ENCODE peak calls at places on chromosomes 13 and 19, in six cellular contexts. R, G, B, D, H and J are unnamed samples.

GRCh38 chr19:47227347-47228167 is 3.4 kb downstream of the BBC3 start:
- DNase-seq in B (peak), D (peak), H (peak), G (peak), R (peak), J (peak)

GRCh38 chr19:7534531-7534980 is 961 bp upstream of the PNPLA6 start:
- DNase-seq in D (peak), H (peak), G (peak), R (peak), B (peak), J (peak)

GRCh38 chr13:95235199-95235726 is 66.0 kb downstream of the ABCC4 start:
- DNase-seq in D (peak), R (no peak), H (no peak), B (no peak), G (no peak), J (no peak)

GRCh38 chr13:52739468-52740071 is at the start of gene CNMD:
- DNase-seq in B (no peak), D (no peak), G (peak), H (peak), R (no peak), J (no peak)

GRCh38 chr13:24085662-24086061 is 74.9 kb upstream of the SPATA13 start:
- DNase-seq in G (no peak), R (no peak), D (no peak), H (no peak), B (no peak), J (no peak)

GRCh38 chr13:80030491-80030890 is 310.4 kb downstream of the SPRY2 start:
- DNase-seq in B (no peak), D (peak), H (no peak), G (no peak), R (no peak), J (no peak)

GRCh38 chr19:38734426-38735256 is 9.6 kb downstream of the CAPN12 start:
- DNase-seq in D (peak), B (no peak), H (peak), R (no peak), G (no peak), J (peak)

GRCh38 chr13:38483623-38484022 is 134.0 kb downstream of the UFM1 start:
- DNase-seq in B (no peak), H (no peak), G (no peak), R (no peak), D (no peak), J (no peak)

GRCh38 chr19:47471733-47472457 is at the start of gene SLC8A2:
- DNase-seq in H (peak), B (peak), R (peak), D (peak), G (peak), J (peak)

GRCh38 chr13:91406619-91407018 is 8.2 kb downstream of the GPC5 start:
- DNase-seq in B (peak), G (peak), D (peak), R (peak), H (peak), J (peak)

GRCh38 chr19:46984077-46985010 is 35.3 kb upstream of the NPAS1 start:
- DNase-seq in R (peak), G (no peak), D (peak), B (no peak), H (no peak), J (peak)

GRCh38 chr19:41995959-41996797 is 2.1 kb upstream of the ATP1A3 start:
- DNase-seq in H (peak), D (no peak), G (peak), B (peak), R (no peak), J (no peak)

GRCh38 chr13:44273991-44274810 is 99.4 kb upstream of the SERP2 start:
- DNase-seq in R (peak), H (no peak), B (no peak), D (peak), G (no peak), J (no peak)

GRCh38 chr13:112984954-112985802 is 16.2 kb downstream of the MCF2L start:
- DNase-seq in R (no peak), H (no peak), G (no peak), B (no peak), D (no peak), J (peak)

GRCh38 chr13:111484129-111484925 is 163.9 kb downstream of the TEX29 start:
- DNase-seq in G (no peak), H (no peak), D (no peak), R (no peak), B (no peak), J (no peak)

GRCh38 chr19:32866061-32866460 is 3.5 kb downstream of the SLC7A9 start:
- DNase-seq in H (no peak), G (no peak), R (no peak), D (no peak), B (no peak), J (no peak)

GRCh38 chr13:111093634-111094033 is 21.5 kb upstream of the ARHGEF7 start:
- DNase-seq in G (no peak), B (no peak), R (no peak), H (no peak), D (no peak), J (no peak)

GRCh38 chr19:17841810-17842662 is 5.7 kb downstream of the JAK3 start:
- DNase-seq in G (peak), B (peak), D (peak), R (peak), H (peak), J (peak)

GRCh38 chr19:18029617-18030338 is 21.8 kb downstream of the ARRDC2 start:
- DNase-seq in D (peak), B (no peak), G (no peak), H (no peak), R (peak), J (no peak)

GRCh38 chr19:57118848-57119247 is 937 bp upstream of the USP29 start:
- DNase-seq in G (no peak), D (no peak), R (no peak), H (no peak), B (no peak), J (no peak)

GRCh38 chr13:30128095-30128494 is 179.3 kb downstream of the KATNAL1 start:
- DNase-seq in R (no peak), G (no peak), B (no peak), H (no peak), D (no peak), J (no peak)

GRCh38 chr13:40440990-40441820 is 225.2 kb downstream of the FOXO1 start:
- DNase-seq in H (no peak), D (no peak), B (no peak), R (no peak), G (no peak), J (peak)

GRCh38 chr13:76730220-76730619 is 156.0 kb downstream of the KCTD12 start:
- DNase-seq in B (no peak), H (no peak), G (no peak), R (no peak), D (no peak), J (no peak)

GRCh38 chr13:99360696-99361095 is 53.5 kb upstream of the GPR183 start:
- DNase-seq in B (no peak), H (no peak), R (no peak), D (no peak), G (peak), J (no peak)
- H3K14ac ChIP-seq in B (no peak), H (no peak), R (no peak), D (no peak), G (no peak), J (no peak)

DNA sequence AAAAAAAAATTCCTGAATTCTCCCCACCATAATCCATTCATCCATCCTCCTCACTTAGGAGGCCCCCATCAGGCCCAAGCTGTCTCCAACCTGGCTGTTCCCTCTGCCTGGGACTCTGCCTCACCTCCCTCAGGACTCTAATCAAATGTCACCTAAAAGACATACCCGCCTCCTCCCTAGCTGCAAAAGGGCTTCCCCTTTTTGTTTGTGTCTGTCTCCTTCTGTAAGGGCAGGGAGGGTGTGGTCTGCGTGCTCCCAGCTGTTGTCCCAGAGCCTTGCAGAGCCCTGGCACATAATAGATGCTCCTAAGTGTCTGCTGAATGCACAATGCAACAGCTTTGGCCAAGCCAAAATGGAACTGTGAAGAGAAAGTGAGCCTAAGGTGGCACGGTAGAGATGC is 4.4 kb downstream of the TRIR start:
- DNase-seq in R (no peak), G (no peak), D (no peak), H (no peak), B (no peak), J (no peak)
- H3K9ac ChIP-seq in R (no peak), G (no peak), D (no peak), H (no peak), B (no peak), J (no peak)

DNA sequence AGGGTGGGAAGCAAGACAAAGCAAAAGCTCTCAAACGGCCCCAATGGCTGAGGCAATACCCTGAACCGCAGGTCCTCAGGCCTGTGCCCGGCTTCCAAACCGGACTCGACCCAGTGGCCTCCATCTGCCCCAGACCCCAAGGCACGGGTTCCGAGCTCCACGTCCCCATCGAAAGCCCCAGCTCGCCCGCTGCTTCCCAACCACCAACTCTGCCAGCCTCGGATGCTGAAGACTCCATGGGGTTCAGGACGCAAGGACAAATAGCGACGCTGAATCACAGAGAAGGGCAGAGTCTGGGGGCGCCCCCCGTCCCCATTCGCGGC is 559 bp downstream of the POLR2E start:
- DNase-seq in R (no peak), H (no peak), D (no peak), B (no peak), G (no peak), J (no peak)
- H3K14ac ChIP-seq in R (peak), H (peak), D (no peak), B (no peak), G (no peak), J (peak)

DNA sequence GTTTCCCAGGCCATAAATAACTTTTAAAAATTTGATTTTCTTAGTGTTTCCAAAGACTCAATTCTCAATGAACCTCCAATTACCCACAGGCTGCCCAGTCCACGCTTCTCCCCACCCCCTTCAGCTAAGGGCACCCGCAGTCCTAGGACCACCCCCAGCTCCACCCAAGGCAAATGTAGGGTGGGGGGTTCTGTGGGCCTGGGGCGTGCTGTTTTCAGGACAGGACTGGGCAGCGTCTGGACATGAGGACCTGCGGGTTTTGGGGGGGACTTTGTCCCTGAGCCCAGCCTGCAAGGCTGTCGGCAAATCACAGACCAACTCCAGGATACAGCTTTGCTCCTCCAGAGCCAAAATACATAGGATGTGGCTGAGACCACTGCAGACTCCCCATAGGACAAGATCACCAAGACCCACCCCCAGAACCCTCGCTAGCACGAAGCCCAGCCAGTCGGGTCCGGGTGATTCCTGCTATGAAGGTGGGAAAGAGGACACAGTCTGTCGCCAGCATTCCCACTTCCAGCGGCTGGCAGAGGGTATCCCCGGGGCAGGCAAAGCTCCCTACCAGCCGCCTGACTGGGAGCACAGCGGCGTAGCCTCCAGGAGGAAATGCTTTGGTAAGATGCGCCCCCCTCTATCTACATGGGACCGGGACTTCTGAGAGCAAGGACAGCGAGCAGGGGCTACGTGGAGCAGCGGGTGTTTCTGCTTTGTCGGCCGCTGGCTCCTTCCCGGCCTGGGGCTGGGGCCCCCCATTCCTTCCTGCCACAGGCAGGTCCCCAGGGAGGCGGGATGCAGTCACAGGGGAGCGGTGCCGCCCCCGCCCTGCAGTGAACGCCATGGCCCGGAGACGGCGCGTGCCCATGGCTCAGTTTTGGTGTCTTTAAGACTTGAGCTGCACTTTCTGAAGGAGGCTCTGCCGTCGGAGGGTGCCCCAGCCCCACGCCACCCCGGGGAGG is 1.6 kb upstream of the TIMM13 start:
- DNase-seq in B (no peak), D (no peak), G (no peak), R (no peak), H (peak), J (no peak)
- H3K9ac ChIP-seq in B (peak), D (peak), G (peak), R (no peak), H (no peak), J (no peak)

DNA sequence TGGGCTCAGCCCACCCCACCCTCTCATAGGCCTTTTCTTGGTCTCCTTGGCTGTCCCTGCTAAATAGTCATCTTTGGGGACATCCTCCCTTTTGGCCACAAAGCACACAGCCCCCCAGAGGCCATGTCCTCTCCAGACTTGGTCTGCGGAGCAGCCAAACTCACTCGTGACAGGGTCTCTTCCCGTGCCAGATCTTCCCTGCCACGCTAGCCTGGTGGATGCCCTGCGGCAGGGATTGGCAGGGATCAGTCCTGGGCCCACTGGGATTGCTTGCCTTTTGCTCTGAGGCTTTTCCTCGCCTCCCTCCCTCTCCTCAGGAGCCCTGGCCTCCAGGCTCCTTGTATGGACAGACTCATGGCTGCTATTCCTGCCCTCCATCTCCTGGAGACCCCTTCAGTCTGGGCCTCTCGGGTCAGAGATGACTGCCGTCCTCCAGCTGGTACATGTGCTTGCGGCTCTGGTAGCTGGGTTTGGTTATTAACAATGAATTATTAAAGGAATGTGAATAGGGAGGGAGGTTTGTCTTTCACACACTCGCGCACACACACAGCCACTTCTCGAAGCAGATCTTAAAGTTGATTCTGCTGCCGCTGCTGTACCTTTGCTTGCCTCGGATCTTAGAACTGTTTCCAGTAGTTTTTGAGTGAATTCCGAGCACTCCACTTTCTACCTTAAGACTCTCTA is 45.1 kb downstream of the NFIX start:
- DNase-seq in R (no peak), B (no peak), H (no peak), D (no peak), G (no peak), J (no peak)
- H3K14ac ChIP-seq in R (no peak), B (no peak), H (no peak), D (no peak), G (no peak), J (no peak)

GRCh38 chr19:11195169-11195568 is 2.2 kb downstream of the KANK2 start:
- DNase-seq in G (no peak), H (no peak), R (peak), B (no peak), D (peak), J (no peak)

GRCh38 chr19:11194173-11194572 is 3.2 kb downstream of the KANK2 start:
- DNase-seq in B (no peak), G (no peak), D (no peak), R (no peak), H (no peak), J (no peak)

GRCh38 chr19:11196406-11197287 is 698 bp downstream of the KANK2 start:
- DNase-seq in B (no peak), D (peak), G (peak), H (no peak), R (peak), J (no peak)

GRCh38 chr19:11194657-11195056 is 2.7 kb downstream of the KANK2 start:
- DNase-seq in H (no peak), R (peak), G (no peak), B (no peak), D (peak), J (no peak)

DNA sequence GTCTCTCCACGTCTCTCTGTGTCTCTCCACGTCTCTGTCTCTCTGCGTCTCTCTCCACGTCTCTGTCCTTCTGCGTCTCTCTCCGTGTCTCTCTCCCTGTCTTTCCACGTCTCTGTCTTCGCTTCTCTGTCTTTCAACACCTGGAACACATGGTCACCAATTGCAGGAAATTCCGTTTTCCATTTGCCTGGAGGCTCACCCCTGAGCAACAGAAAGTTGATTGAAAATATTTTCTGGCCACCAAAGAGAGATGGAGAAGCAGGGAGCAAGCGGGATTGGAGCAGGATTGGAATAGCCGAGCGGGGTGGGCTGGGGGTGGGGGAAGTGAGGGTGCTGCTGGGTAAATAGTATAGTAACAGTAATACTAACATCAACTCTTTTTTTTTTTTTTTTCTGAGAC is 1.7 kb downstream of the KANK2 start:
- DNase-seq in H (no peak), G (no peak), D (no peak), R (no peak), B (no peak), J (no peak)
- H3K9ac ChIP-seq in H (no peak), G (no peak), D (peak), R (peak), B (no peak), J (no peak)

DNA sequence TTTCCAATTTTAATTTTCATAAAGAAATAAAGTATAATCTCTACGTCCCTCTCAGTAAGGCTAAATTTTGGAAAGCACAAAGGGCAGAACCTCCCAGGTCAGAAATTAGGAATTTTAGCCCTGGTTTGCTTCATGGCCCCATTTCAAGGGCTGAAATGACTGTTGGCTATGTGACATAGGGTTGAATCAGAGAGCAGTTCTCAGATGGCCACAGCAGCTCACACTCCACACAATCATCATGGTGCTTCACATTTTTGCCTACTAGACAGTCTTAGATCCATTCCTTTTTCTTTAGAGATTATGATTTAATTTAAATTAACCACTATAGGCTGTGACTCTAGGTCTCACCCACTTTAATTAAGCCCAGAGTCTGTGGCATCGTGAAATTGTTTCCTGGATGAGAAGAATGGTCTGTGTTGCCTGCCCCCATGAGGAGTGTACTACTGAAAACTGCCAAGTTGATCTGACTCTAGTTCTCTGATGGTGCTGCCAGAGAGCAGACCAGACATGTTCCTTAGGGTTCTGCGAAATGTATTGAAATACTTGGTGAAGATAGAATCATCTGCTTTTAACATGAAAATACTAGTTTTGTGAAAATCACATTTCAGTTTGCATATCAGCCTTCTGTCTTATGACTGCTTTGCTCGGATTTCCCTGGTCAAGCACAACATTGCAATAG is 57.4 kb downstream of the ESD start:
- DNase-seq in H (no peak), B (no peak), G (no peak), R (no peak), D (no peak), J (no peak)
- H3K14ac ChIP-seq in H (no peak), B (no peak), G (no peak), R (no peak), D (no peak), J (no peak)

DNA sequence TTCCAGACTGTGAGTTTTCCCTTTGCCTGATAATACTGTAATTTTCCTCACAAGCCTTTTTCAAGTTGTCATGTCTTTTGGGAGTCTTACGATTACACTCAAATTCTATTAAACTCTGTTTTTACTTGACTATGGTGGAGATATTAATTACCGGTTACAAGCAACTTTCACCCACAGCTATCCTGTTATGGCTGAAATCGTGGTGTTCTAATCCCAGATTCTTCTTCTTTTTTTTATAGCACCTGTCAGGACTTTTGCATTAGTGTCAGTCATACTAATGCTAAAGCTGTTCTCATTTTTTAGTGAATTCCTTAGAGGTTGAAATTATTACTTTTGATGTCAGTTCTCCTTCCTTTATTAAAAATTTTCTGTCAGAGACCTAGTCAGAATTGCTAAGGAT is 187.8 kb upstream of the CSNK1A1L start:
- DNase-seq in G (no peak), B (no peak), R (no peak), H (no peak), D (no peak), J (no peak)
- H3K9ac ChIP-seq in G (no peak), B (no peak), R (no peak), H (no peak), D (no peak), J (no peak)